ENCODE peak calls at places on chromosome 17, in six cellular contexts. S, Z, W, L, V and B are unnamed samples.

GRCh38 chr17:13865650-13866049 is 203.7 kb upstream of the COX10 start:
- DNase-seq in S (no peak), V (no peak), Z (no peak), L (no peak), W (no peak), B (no peak)

GRCh38 chr17:38750312-38751121 is 2.0 kb upstream of the PSMB3 start:
- DNase-seq in V (peak; percentile 65), S (no peak), W (no peak), L (no peak), Z (peak; percentile 55), B (no peak)

GRCh38 chr17:33560165-33560564 is 267.1 kb upstream of the ASIC2 start:
- DNase-seq in Z (no peak), W (no peak), L (no peak), V (no peak), S (no peak), B (no peak)

GRCh38 chr17:72618018-72618509 is 474.4 kb downstream of the SLC39A11 start:
- DNase-seq in W (no peak), Z (peak; percentile 43), L (peak; percentile 60), S (no peak), V (no peak), B (no peak)

GRCh38 chr17:77385750-77386501 is 245.2 kb downstream of the SEC14L1 start:
- DNase-seq in S (no peak), V (peak; percentile 80), W (peak; percentile 55), L (no peak), Z (no peak), B (no peak)

GRCh38 chr17:39002991-39003715 is 36.0 kb upstream of the FBXO47 start:
- DNase-seq in L (peak; percentile 50), S (no peak), W (peak; percentile 87), Z (no peak), V (peak; percentile 85), B (peak; percentile 39)

GRCh38 chr17:37327341-37328090 is 48.3 kb upstream of the C17orf78 start:
- DNase-seq in W (no peak), L (no peak), V (no peak), Z (peak; percentile 38), S (no peak), B (no peak)

GRCh38 chr17:79496422-79497005 is 114.3 kb downstream of the RBFOX3 start:
- DNase-seq in S (no peak), W (no peak), Z (peak; percentile 44), L (no peak), V (no peak), B (no peak)

GRCh38 chr17:17514993-17515920 is 19.1 kb upstream of the RASD1 start:
- DNase-seq in W (no peak), S (no peak), L (peak; percentile 13), V (no peak), Z (no peak), B (no peak)

GRCh38 chr17:31327534-31328526 is 6.4 kb upstream of the EVI2A start:
- DNase-seq in W (no peak), Z (peak; percentile 35), L (no peak), V (no peak), S (no peak), B (no peak)

GRCh38 chr17:70169707-70170597 is 620 bp downstream of the KCNJ2 start:
- DNase-seq in S (peak; percentile 19), V (peak; percentile 50), Z (no peak), W (peak; percentile 36), L (no peak), B (no peak)

GRCh38 chr17:56727876-56728617 is 105.7 kb downstream of the C17orf67 start:
- DNase-seq in S (no peak), V (no peak), Z (no peak), W (no peak), L (no peak), B (no peak)

GRCh38 chr17:45366691-45367090 is 49.9 kb upstream of the MAP3K14 start:
- DNase-seq in W (no peak), Z (no peak), V (peak; percentile 13), S (no peak), L (no peak), B (no peak)

GRCh38 chr17:6627019-6627418 is 13.5 kb downstream of the KIAA0753 start:
- DNase-seq in L (no peak), V (no peak), S (no peak), W (no peak), Z (no peak), B (no peak)

GRCh38 chr17:79413591-79413990 is 197.3 kb downstream of the RBFOX3 start:
- DNase-seq in V (no peak), W (no peak), Z (no peak), L (peak; percentile 52), S (no peak), B (no peak)

GRCh38 chr17:57290955-57291354 is 34.6 kb downstream of the MSI2 start:
- DNase-seq in V (no peak), L (no peak), S (no peak), Z (no peak), W (no peak), B (no peak)

GRCh38 chr17:34519286-34519685 is 60.1 kb upstream of the TMEM132E start:
- DNase-seq in S (no peak), W (no peak), V (no peak), Z (peak; percentile 21), L (no peak), B (no peak)

GRCh38 chr17:48100160-48100559 is 1.1 kb downstream of the CBX1 start:
- DNase-seq in V (no peak), Z (no peak), L (no peak), W (no peak), S (no peak), B (no peak)

GRCh38 chr17:21304091-21304490 is 19.6 kb downstream of the MAP2K3 start:
- DNase-seq in L (peak; percentile 13), W (no peak), V (no peak), S (peak; percentile 22), Z (no peak), B (peak; percentile 46)

GRCh38 chr17:2802574-2802973 is 6.3 kb downstream of the RAP1GAP2 start:
- DNase-seq in L (no peak), W (no peak), V (no peak), S (no peak), Z (no peak), B (no peak)

GRCh38 chr17:73278465-73279453 is 17.1 kb upstream of the CPSF4L start:
- DNase-seq in L (peak; percentile 57), V (peak; percentile 93), Z (no peak), W (no peak), S (peak; percentile 88), B (peak; percentile 64)

GRCh38 chr17:8080799-8081219 is 6.7 kb downstream of the ALOX12B start:
- DNase-seq in L (no peak), Z (no peak), W (no peak), V (no peak), S (no peak), B (no peak)

GRCh38 chr17:4712526-4712925 is 2.1 kb downstream of the ARRB2 start:
- DNase-seq in Z (no peak), V (no peak), S (no peak), L (no peak), W (no peak), B (no peak)

GRCh38 chr17:4708436-4708835 is 2.0 kb upstream of the ARRB2 start:
- DNase-seq in Z (peak; percentile 60), V (no peak), S (no peak), W (no peak), L (no peak), B (no peak)

GRCh38 chr17:4710693-4711634 is 532 bp downstream of the ARRB2 start:
- DNase-seq in W (no peak), V (no peak), L (no peak), S (no peak), Z (no peak), B (no peak)

GRCh38 chr17:4711671-4712111 is 1.3 kb downstream of the ARRB2 start:
- DNase-seq in V (peak; percentile 74), Z (no peak), S (no peak), W (peak; percentile 49), L (no peak), B (peak; percentile 89)

GRCh38 chr17:4709794-4710692 is at the start of gene ARRB2:
- DNase-seq in L (peak; percentile 97), W (peak; percentile 97), V (peak; percentile 99), S (peak; percentile 99), Z (peak; percentile 100), B (peak; percentile 99)
- TF ChIP-seq POLR2A in L (peak; percentile 65), W (peak; percentile 65), V (no peak), S (no peak), Z (peak; percentile 74), B (no peak)

GRCh38 chr17:19274893-19275292 is 37.7 kb downstream of the EPN2 start:
- DNase-seq in S (no peak), L (no peak), W (no peak), V (no peak), Z (no peak), B (no peak)
- H3K4me1 ChIP-seq in S (no peaks in the 10 kb centered on the region), L (peaks cover 25% of the 10 kb centered on the region), W (peaks cover 64% of the 10 kb centered on the region), V (peaks cover 26% of the 10 kb centered on the region), Z (no peaks in the 10 kb centered on the region), B (peaks cover 6% of the 10 kb centered on the region)

GRCh38 chr17:75776399-75777242 is 8.0 kb upstream of the UNK start:
- DNase-seq in L (no peak), V (peak; percentile 64), S (peak; percentile 27), W (no peak), Z (no peak), B (no peak)
- TF ChIP-seq POLR2A in L (peak; percentile 4), V (no peak), S (no peak), W (no peak), Z (no peak), B (peak; percentile 14)

GRCh38 chr17:9520649-9521435 is 54.8 kb downstream of the STX8 start:
- DNase-seq in V (no peak), W (no peak), S (no peak), Z (no peak), L (no peak), B (no peak)
- H3K4me1 ChIP-seq in V (no peaks in the 10 kb centered on the region), W (peaks cover 11% of the 10 kb centered on the region), S (no peaks in the 10 kb centered on the region), Z (no peaks in the 10 kb centered on the region), L (no peaks in the 10 kb centered on the region), B (no peaks in the 10 kb centered on the region)

GRCh38 chr17:68035523-68036303 is at the start of gene KPNA2:
- DNase-seq in V (peak; percentile 98), S (peak; percentile 94), L (peak; percentile 92), Z (peak; percentile 99), W (peak; percentile 95), B (peak; percentile 96)
- TF ChIP-seq POLR2A in V (peak; percentile 65), S (peak; percentile 37), L (peak; percentile 73), Z (peak; percentile 97), W (peak; percentile 91), B (peak; percentile 38)

DNA sequence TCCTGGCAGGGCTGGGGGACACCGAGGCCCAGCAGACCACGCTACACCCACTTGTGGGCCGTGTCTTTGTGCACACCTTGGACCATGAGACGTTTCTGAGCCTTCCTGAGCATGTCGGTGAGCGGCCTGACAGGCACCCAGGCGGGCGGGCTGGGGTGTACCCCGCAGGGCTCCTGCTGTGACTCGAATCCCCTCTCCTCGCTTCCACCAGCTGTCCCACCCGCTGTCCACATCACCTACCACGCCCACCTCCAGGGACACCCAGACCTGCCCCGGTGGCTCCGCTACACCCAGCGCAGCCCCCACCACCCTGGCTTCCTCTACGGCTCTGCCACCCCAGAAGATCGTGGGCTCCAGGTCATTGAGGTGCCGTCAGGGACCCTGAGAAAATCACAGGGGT is 1.6 kb downstream of the SGCA start:
- DNase-seq in W (no peak), Z (no peak), S (no peak), L (no peak), V (no peak), B (no peak)
- H3K4me1 ChIP-seq in W (peaks cover 75% of the 10 kb centered on the region), Z (peaks cover 16% of the 10 kb centered on the region), S (no peaks in the 10 kb centered on the region), L (no peaks in the 10 kb centered on the region), V (no peaks in the 10 kb centered on the region), B (peaks cover 9% of the 10 kb centered on the region)